ENCODE peak calls at places on chromosomes 11 and 22, in six cellular contexts. X is transverse colon; L is ascending aorta; T is heart right ventricle; J is kidney; E is CD8-positive, alpha-beta memory T cell. O is an unnamed sample.

GRCh38 chr11:9691865-9692264 is 28.0 kb downstream of the SWAP70 start:
- DNase-seq in T (no peak), J (no peak), E (no peak), X (no peak), L (no peak), O (no peak)

GRCh38 chr11:88484873-88485621 is 147.5 kb upstream of the CTSC start:
- DNase-seq in E (no peak), T (no peak), J (peak; percentile 70), L (no peak), X (peak; percentile 13), O (peak; percentile 52)

GRCh38 chr11:117901601-117902000 is 25.1 kb upstream of the FXYD6 start:
- DNase-seq in T (no peak), J (no peak), L (no peak), E (no peak), X (no peak), O (no peak)

GRCh38 chr11:117179048-117179999 is 781 bp downstream of the SIDT2 start:
- DNase-seq in X (peak; percentile 63), L (no peak), E (peak; percentile 41), T (peak; percentile 53), J (peak; percentile 89), O (peak; percentile 51)

GRCh38 chr11:18322818-18323570 is 627 bp downstream of the GTF2H1 start:
- DNase-seq in L (no peak), X (no peak), T (no peak), J (no peak), E (no peak), O (no peak)

GRCh38 chr22:20571531-20572007 is 64.2 kb downstream of the MED15 start:
- DNase-seq in X (peak; percentile 45), L (no peak), E (peak; percentile 64), T (peak; percentile 49), J (no peak), O (peak; percentile 69)

GRCh38 chr11:125999234-125999880 is 53.5 kb downstream of the VSIG10L2 start:
- DNase-seq in J (no peak), L (no peak), T (no peak), E (no peak), X (no peak), O (no peak)

GRCh38 chr22:24471570-24471969 is 23.6 kb upstream of the UPB1 start:
- DNase-seq in X (no peak), L (no peak), J (peak; percentile 86), T (peak; percentile 59), E (no peak), O (no peak)

GRCh38 chr11:110478410-110478809 is 48.7 kb downstream of the FDX1 start:
- DNase-seq in X (no peak), L (no peak), J (no peak), E (no peak), T (no peak), O (no peak)

GRCh38 chr11:88604255-88604654 is 266.7 kb upstream of the CTSC start:
- DNase-seq in X (no peak), J (no peak), E (no peak), T (no peak), L (no peak), O (no peak)

GRCh38 chr11:62402226-62402625 is 16.6 kb upstream of the SCGB1A1 start:
- DNase-seq in J (no peak), E (peak; percentile 12), L (no peak), X (peak; percentile 49), T (peak; percentile 61), O (peak; percentile 80)

GRCh38 chr11:47257518-47258316 is at the start of gene NR1H3:
- DNase-seq in T (peak; percentile 87), L (peak; percentile 24), J (peak; percentile 94), E (no peak), X (peak; percentile 82), O (no peak)

GRCh38 chr11:62980133-62980760 is 4.5 kb downstream of the SLC22A6 start:
- DNase-seq in J (no peak), X (no peak), L (no peak), E (no peak), T (no peak), O (no peak)

GRCh38 chr22:41848468-41848867 is 15.6 kb downstream of the SREBF2 start:
- DNase-seq in L (no peak), E (no peak), X (peak; percentile 88), J (no peak), T (no peak), O (no peak)

GRCh38 chr11:109015283-109015682 is 350.4 kb downstream of the DDX10 start:
- DNase-seq in X (no peak), T (no peak), E (no peak), L (no peak), J (no peak), O (no peak)

GRCh38 chr11:27209562-27210005 is 153.4 kb downstream of the CCDC34 start:
- DNase-seq in L (no peak), T (peak; percentile 41), J (no peak), X (no peak), E (no peak), O (no peak)

GRCh38 chr11:100791873-100792272 is 104.8 kb downstream of the ARHGAP42 start:
- DNase-seq in L (no peak), J (no peak), E (no peak), T (no peak), X (no peak), O (no peak)

GRCh38 chr11:119461250-119461963 is 38.4 kb upstream of the THY1 start:
- DNase-seq in E (no peak), X (no peak), T (no peak), J (no peak), L (no peak), O (no peak)

GRCh38 chr11:119460582-119460981 is 37.6 kb upstream of the THY1 start:
- DNase-seq in L (no peak), E (no peak), J (no peak), T (no peak), X (no peak), O (no peak)

GRCh38 chr11:119459293-119459976 is 36.5 kb upstream of the THY1 start:
- DNase-seq in T (no peak), L (no peak), E (no peak), J (no peak), X (no peak), O (no peak)

DNA sequence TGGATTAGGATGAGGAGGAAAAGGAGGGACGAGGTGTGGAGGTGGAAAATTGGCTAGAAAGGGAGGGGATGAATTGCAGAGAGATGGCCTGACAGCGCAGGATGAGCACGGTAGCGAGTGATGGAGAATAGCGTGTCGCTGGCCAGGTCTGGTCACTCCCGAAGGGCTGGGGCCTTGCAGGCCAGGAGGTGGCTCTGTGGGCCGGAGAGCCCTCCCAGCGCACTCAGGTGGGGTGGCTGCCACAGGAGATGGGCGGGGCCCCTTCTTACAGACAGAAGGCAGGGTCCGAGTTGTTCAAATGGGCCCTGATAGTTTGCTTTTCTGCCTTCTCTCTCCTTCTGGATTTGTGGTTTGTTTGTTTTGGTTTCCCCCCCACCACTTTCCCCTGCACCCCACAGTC is 37.2 kb upstream of the THY1 start:
- DNase-seq in X (no peak), T (no peak), E (no peak), L (no peak), J (no peak), O (no peak)
- H3K27ac ChIP-seq in X (no peak overlapping the region), T (no peak overlapping the region), E (no peak overlapping the region), L (no peak overlapping the region), J (no peak overlapping the region), O (no peak overlapping the region)

DNA sequence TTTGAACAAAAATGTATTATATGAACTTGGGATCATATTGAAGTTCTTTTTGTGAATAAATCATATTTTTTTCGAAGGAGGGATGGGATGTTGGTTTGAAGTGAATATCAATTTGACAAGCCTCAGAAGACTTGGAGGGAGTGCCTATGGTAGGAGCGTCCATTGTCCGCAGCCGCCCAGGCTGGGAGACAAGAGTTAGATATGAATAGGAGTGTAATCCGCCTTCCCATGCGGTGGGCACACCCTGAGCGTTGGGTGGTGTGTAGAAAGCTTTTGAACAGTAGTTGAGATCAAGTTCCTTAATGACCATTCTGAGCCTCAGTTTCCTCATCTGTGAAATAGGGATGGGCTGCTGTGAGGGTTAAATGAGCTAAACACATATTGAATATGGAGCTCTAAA is 7.0 kb downstream of the CD82 start:
- DNase-seq in L (no peak), X (no peak), T (no peak), E (no peak), J (no peak), O (no peak)
- H3K4me1 ChIP-seq in L (peaks cover 6% of the 10 kb centered on the region), X (peaks cover 19% of the 10 kb centered on the region), T (peaks cover 43% of the 10 kb centered on the region), E (peaks cover 96% of the 10 kb centered on the region), J (no peaks in the 10 kb centered on the region), O (peaks cover 98% of the 10 kb centered on the region)

GRCh38 chr11:59754859-59755700 is at the start of gene STX3:
- DNase-seq in E (peak; percentile 61), T (peak; percentile 76), J (peak; percentile 91), X (peak; percentile 83), L (peak; percentile 10), O (peak; percentile 68)
- H3K4me3 ChIP-seq in E (peak within 1 kb of the TSS; percentile 76), T (peak within 1 kb of the TSS; percentile 88), J (peak within 1 kb of the TSS; percentile 95), X (peak within 1 kb of the TSS; percentile 96), L (peak within 1 kb of the TSS; percentile 89), O (peak within 1 kb of the TSS; percentile 90)

DNA sequence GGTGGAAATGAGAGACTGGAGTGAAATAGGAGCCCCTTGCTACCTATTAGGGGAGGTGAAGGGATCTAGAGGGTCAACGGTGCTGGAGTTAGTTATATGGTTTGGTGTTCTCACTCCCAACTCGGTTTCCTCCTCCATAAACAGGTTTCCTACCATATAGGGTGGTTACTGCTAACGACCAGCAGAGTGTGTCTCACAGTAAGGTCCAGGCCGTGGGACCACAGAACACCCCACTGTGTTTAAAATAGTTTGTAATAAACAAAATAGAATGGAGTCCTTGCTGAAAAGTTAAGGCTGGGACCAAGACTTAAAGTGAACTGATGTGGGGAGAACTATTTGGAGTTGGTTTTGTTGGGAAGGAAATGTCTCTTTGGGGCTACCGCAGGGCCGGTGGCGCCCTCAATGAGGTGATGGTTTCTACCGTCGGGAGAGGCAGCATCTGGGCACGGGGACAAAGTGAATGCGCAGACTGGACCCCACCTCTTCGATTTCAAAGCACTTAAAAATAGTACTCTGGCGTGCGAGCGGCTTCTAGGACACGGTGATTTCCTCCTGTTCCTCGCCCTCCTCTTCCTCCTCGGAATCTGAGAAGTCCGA is 4.5 kb downstream of the DBX1 start:
- DNase-seq in X (no peak), T (no peak), J (no peak), L (no peak), E (no peak), O (no peak)
- H3K27ac ChIP-seq in X (no peak overlapping the region), T (no peak overlapping the region), J (no peak overlapping the region), L (no peak overlapping the region), E (no peak overlapping the region), O (no peak overlapping the region)